ENCODE peak calls at places on chromosomes 5 and 9, in six cellular contexts. W, H, G, Y, V and X are unnamed samples.

GRCh38 chr5:32311404-32312193 is 1.1 kb downstream of the MTMR12 start:
- DNase-seq in W (no peak), H (peak; percentile 69), G (no peak), Y (peak; percentile 50), V (no peak), X (peak; percentile 3)

GRCh38 chr9:117249799-117250198 is 165.1 kb downstream of the ASTN2 start:
- DNase-seq in W (no peak), H (no peak), G (no peak), Y (no peak), V (no peak), X (no peak)

GRCh38 chr5:112823656-112824055 is 37.4 kb upstream of the SRP19 start:
- DNase-seq in W (no peak), H (no peak), G (no peak), Y (no peak), V (no peak), X (no peak)

GRCh38 chr5:118554991-118555390 is 433.4 kb downstream of the DTWD2 start:
- DNase-seq in W (no peak), H (peak; percentile 34), G (no peak), Y (no peak), V (no peak), X (no peak)

GRCh38 chr5:137668574-137669093 is 67.3 kb downstream of the KLHL3 start:
- DNase-seq in W (no peak), H (no peak), G (no peak), Y (no peak), V (no peak), X (no peak)

GRCh38 chr9:136333486-136333885 is 6.1 kb downstream of the GPSM1 start:
- DNase-seq in W (no peak), H (no peak), G (no peak), Y (no peak), V (no peak), X (no peak)

GRCh38 chr9:124479947-124480620 is 27.1 kb downstream of the NR5A1 start:
- DNase-seq in W (no peak), H (no peak), G (no peak), Y (no peak), V (no peak), X (no peak)

GRCh38 chr5:144275329-144275728 is 104.7 kb downstream of the KCTD16 start:
- DNase-seq in W (no peak), H (peak; percentile 19), G (no peak), Y (no peak), V (no peak), X (no peak)

GRCh38 chr5:176762489-176762888 is 47.9 kb upstream of the UNC5A start:
- DNase-seq in W (no peak), H (peak; percentile 50), G (no peak), Y (no peak), V (no peak), X (no peak)

GRCh38 chr5:132260714-132261615 is 3.5 kb downstream of the PDLIM4 start:
- DNase-seq in W (peak; percentile 84), H (no peak), G (peak; percentile 75), Y (peak; percentile 83), V (peak; percentile 28), X (no peak)

GRCh38 chr5:145633474-145633873 is 201.7 kb downstream of the PRELID2 start:
- DNase-seq in W (no peak), H (no peak), G (no peak), Y (no peak), V (no peak), X (no peak)

GRCh38 chr9:27460225-27461023 is 63.7 kb upstream of the IFNK start:
- DNase-seq in W (no peak), H (no peak), G (peak; percentile 20), Y (no peak), V (peak; percentile 35), X (no peak)

GRCh38 chr9:110330484-110331115 is 7.1 kb downstream of the TXNDC8 start:
- DNase-seq in W (no peak), H (no peak), G (no peak), Y (peak; percentile 13), V (no peak), X (no peak)

GRCh38 chr5:59380350-59380951 is 513.1 kb downstream of the PDE4D start:
- DNase-seq in W (no peak), H (peak; percentile 59), G (no peak), Y (peak; percentile 81), V (no peak), X (peak; percentile 16)

GRCh38 chr9:13575558-13575957 is 296.1 kb upstream of the MPDZ start:
- DNase-seq in W (no peak), H (no peak), G (no peak), Y (no peak), V (peak; percentile 20), X (no peak)

GRCh38 chr5:57550132-57550531 is 67.5 kb upstream of the ACTBL2 start:
- DNase-seq in W (no peak), H (peak; percentile 0), G (no peak), Y (no peak), V (no peak), X (no peak)

GRCh38 chr5:181223041-181223728 is at the start of gene TRIM41:
- DNase-seq in W (peak; percentile 100), H (peak; percentile 99), G (peak; percentile 96), Y (peak; percentile 98), V (peak; percentile 99), X (peak; percentile 89)

GRCh38 chr9:114981095-114981494 is 50.7 kb upstream of the TNFSF8 start:
- DNase-seq in W (no peak), H (no peak), G (no peak), Y (peak; percentile 25), V (no peak), X (no peak)

DNA sequence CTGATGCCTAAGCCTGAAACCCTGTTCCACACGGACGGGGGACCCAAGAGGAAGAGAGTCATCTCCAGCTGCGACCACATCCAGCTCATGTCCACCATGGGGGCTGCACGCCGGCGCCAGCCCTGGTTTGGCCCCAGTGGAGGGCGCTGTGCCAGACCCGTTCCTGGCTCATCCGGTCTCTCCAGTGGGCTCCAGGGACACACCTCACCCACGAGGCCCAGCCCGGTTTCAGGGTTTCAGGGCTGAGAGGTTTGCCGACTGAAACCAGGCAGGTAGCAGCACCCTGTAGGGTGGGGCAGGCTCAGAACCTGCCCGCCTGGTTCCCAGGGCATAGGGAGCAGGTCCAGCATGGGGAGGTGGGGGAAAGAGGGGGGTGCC is 71.4 kb upstream of the STXBP1 start:
- DNase-seq in W (peak; percentile 76), H (peak; percentile 60), G (no peak), Y (no peak), V (no peak), X (no peak)
- H3K4me1 ChIP-seq in W (no peaks in the 10 kb centered on the region), H (peaks cover 16% of the 10 kb centered on the region), G (peaks cover 100% of the 10 kb centered on the region), Y (peaks cover 73% of the 10 kb centered on the region), V (peaks cover 48% of the 10 kb centered on the region), X (no peaks in the 10 kb centered on the region)

GRCh38 chr9:129716091-129716490 is 36.8 kb downstream of the PTGES start:
- DNase-seq in W (no peak), H (no peak), G (no peak), Y (peak; percentile 85), V (no peak), X (no peak)

GRCh38 chr9:129714393-129715051 is 38.3 kb downstream of the PTGES start:
- DNase-seq in W (peak; percentile 87), H (no peak), G (no peak), Y (peak; percentile 33), V (no peak), X (no peak)

GRCh38 chr9:129709471-129710460 is 43.1 kb downstream of the PTGES start:
- DNase-seq in W (peak; percentile 52), H (no peak), G (no peak), Y (no peak), V (no peak), X (no peak)

GRCh38 chr9:129708799-129709198 is 43.4 kb downstream of the PRRX2 start:
- DNase-seq in W (no peak), H (no peak), G (no peak), Y (no peak), V (no peak), X (no peak)

GRCh38 chr9:129712595-129713524 is 40.0 kb downstream of the PTGES start:
- DNase-seq in W (peak; percentile 87), H (no peak), G (no peak), Y (peak; percentile 94), V (no peak), X (no peak)
- H3K4me3 ChIP-seq in W (no peak overlapping the region), H (no peak overlapping the region), G (peak overlapping the region; percentile 12), Y (peak overlapping the region; percentile 71), V (no peak overlapping the region), X (no peak overlapping the region)

DNA sequence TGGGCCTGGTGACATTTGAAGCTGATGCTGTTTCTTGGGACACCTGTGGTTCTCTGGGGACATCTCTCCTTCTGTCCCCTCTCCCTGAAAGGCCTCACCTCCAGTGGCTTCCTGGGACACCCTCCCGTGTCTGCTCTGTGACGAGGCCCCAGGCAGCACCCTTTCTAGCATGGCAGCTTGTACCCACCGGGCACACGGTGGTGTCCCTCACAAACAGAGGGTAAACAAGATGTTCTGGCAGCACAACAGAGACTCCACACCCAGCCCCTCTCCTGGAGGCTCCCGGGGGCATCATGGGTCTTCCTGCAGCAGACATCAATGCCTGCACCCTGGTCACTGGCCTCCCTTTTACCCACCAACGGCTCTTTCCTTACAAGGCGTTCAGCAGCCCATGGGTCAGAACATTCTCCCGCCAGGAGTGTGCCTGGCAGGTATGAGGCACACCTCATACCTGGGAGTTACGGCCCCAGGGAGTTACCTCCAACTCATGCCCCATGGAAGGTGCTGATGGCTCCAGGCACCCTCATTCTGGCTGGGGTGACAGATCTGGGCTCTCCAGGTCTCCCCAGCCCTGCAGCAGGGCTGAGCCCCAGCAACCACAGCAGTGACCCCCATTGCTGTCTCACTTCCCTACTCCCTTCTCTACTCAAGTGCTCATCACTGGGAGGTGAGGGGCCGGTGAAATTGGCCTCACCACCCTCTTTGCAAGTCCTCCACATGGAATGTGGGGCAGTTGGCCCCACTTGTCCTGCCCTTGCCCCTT is 51.1 kb downstream of the BARX1 start:
- DNase-seq in W (peak; percentile 46), H (no peak), G (no peak), Y (no peak), V (peak; percentile 10), X (no peak)
- H3K4me1 ChIP-seq in W (no peaks in the 10 kb centered on the region), H (no peaks in the 10 kb centered on the region), G (no peaks in the 10 kb centered on the region), Y (no peaks in the 10 kb centered on the region), V (no peaks in the 10 kb centered on the region), X (no peaks in the 10 kb centered on the region)

GRCh38 chr9:130823435-130823834 is 11.6 kb upstream of the ABL1 start:
- DNase-seq in W (no peak), H (no peak), G (no peak), Y (peak; percentile 46), V (no peak), X (no peak)

GRCh38 chr9:130824616-130825015 is 10.4 kb upstream of the ABL1 start:
- DNase-seq in W (no peak), H (no peak), G (no peak), Y (peak; percentile 40), V (no peak), X (no peak)

GRCh38 chr9:130824079-130824478 is 11.0 kb upstream of the ABL1 start:
- DNase-seq in W (no peak), H (no peak), G (no peak), Y (no peak), V (no peak), X (no peak)

GRCh38 chr9:130825809-130826208 is 9.2 kb upstream of the ABL1 start:
- DNase-seq in W (no peak), H (no peak), G (no peak), Y (no peak), V (no peak), X (no peak)

DNA sequence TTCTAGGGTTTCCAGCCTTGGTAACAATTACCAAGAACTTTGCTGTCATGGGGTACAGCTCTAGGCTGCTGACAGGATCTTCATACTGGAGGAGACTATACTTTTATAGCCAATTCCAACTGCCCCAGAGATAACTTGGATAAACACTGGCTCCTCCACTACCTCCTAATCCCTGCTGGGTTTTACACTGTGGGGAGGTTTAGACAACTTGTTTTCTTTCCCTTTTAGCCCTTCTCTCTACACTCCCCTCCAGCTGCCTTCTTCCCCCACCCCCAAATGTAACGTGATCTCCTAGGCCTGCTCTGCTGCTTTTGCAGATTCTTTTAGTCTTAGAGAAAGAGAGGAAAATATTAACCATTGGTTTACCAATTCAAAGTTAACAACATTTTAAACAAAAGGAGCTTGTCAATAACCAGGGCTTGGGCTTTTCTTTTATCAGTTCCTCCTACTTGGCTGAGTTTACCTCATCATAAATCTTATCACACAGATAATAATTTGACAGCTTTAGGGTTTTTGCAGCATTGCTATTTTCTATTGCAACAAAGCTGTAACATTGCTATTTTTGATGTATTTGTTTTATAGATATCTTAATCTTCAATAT is 9.9 kb upstream of the ABL1 start:
- DNase-seq in W (no peak), H (peak; percentile 86), G (peak; percentile 24), Y (peak; percentile 87), V (peak; percentile 34), X (no peak)
- H3K4me3 ChIP-seq in W (no peak overlapping the region), H (peak overlapping the region; percentile 10), G (no peak overlapping the region), Y (peak overlapping the region; percentile 62), V (no peak overlapping the region), X (no peak overlapping the region)